ENCODE peak calls at places on chromosomes 13 and 19, in six cellular contexts. Q is fibroblast of lung, K is bronchial epithelial cell, U is PC-9, W is mammary epithelial cell, M is ovary. T is an unnamed sample.
A peak's percentile ranks its signal among the peaks of the same experiment; 100 is the strongest.

GRCh38 chr19:51810228-51810627 is 15.3 kb downstream of the FPR3 start:
- DNase-seq in Q (no peak), K (no peak), U (no peak), W (no peak), M (no peak), T (peak; percentile 3)

GRCh38 chr19:10116085-10116865 is 3.4 kb downstream of the EIF3G start:
- DNase-seq in Q (no peak), K (no peak), U (peak; percentile 25), W (no peak), M (no peak), T (no peak)

GRCh38 chr13:113879506-113880360 is 15.9 kb upstream of the GAS6 start:
- DNase-seq in Q (no peak), K (no peak), U (no peak), W (no peak), M (no peak), T (no peak)

GRCh38 chr13:105410602-105411001 is 1124.9 kb downstream of the EFNB2 start:
- DNase-seq in Q (peak; percentile 34), K (peak; percentile 8), U (no peak), W (peak; percentile 53), M (peak; percentile 40), T (peak; percentile 52)

GRCh38 chr13:39810091-39810877 is 154.8 kb downstream of the COG6 start:
- DNase-seq in Q (no peak), K (peak; percentile 22), U (no peak), W (peak; percentile 32), M (no peak), T (no peak)

GRCh38 chr13:52615817-52616216 is 26.4 kb upstream of the HNRNPA1L2 start:
- DNase-seq in Q (no peak), K (no peak), U (no peak), W (no peak), M (no peak), T (no peak)

GRCh38 chr19:5268801-5269200 is 71.8 kb downstream of the PTPRS start:
- DNase-seq in Q (no peak), K (no peak), U (no peak), W (no peak), M (no peak), T (no peak)

GRCh38 chr19:31784631-31785237 is 435.5 kb upstream of the TSHZ3 start:
- DNase-seq in Q (peak; percentile 1), K (no peak), U (no peak), W (no peak), M (peak; percentile 53), T (no peak)

GRCh38 chr19:11041966-11042627 is 47.2 kb upstream of the LDLR start:
- DNase-seq in Q (no peak), K (peak; percentile 73), U (peak; percentile 90), W (no peak), M (no peak), T (no peak)

GRCh38 chr19:1944916-1945561 is 4.1 kb downstream of the CSNK1G2 start:
- DNase-seq in Q (no peak), K (no peak), U (no peak), W (no peak), M (no peak), T (no peak)

GRCh38 chr19:5880604-5881078 is 10.3 kb upstream of the FUT5 start:
- DNase-seq in Q (peak; percentile 66), K (peak; percentile 48), U (no peak), W (peak; percentile 19), M (peak; percentile 67), T (no peak)

GRCh38 chr13:106369858-106370257 is 165.6 kb downstream of the EFNB2 start:
- DNase-seq in Q (no peak), K (no peak), U (no peak), W (no peak), M (no peak), T (no peak)

GRCh38 chr13:80038371-80038770 is 302.6 kb downstream of the SPRY2 start:
- DNase-seq in Q (no peak), K (no peak), U (no peak), W (no peak), M (no peak), T (no peak)

GRCh38 chr19:52086481-52086880 is 9.1 kb downstream of the ZNF841 start:
- DNase-seq in Q (peak; percentile 70), K (peak; percentile 79), U (no peak), W (peak; percentile 46), M (no peak), T (no peak)

GRCh38 chr13:85009447-85009846 is 789.8 kb downstream of the SLITRK6 start:
- DNase-seq in Q (peak; percentile 21), K (no peak), U (no peak), W (no peak), M (no peak), T (no peak)

GRCh38 chr19:41553804-41554203 is 22.2 kb upstream of the CEACAM21 start:
- DNase-seq in Q (no peak), K (no peak), U (no peak), W (no peak), M (no peak), T (no peak)

GRCh38 chr19:41552558-41552957 is 23.4 kb upstream of the CEACAM21 start:
- DNase-seq in Q (no peak), K (no peak), U (no peak), W (no peak), M (no peak), T (no peak)

GRCh38 chr19:41548954-41549688 is 26.8 kb upstream of the CEACAM21 start:
- DNase-seq in Q (no peak), K (no peak), U (no peak), W (no peak), M (no peak), T (peak; percentile 58)

GRCh38 chr19:41551212-41551610 is 24.8 kb upstream of the CEACAM21 start:
- DNase-seq in Q (no peak), K (no peak), U (no peak), W (no peak), M (no peak), T (no peak)

DNA sequence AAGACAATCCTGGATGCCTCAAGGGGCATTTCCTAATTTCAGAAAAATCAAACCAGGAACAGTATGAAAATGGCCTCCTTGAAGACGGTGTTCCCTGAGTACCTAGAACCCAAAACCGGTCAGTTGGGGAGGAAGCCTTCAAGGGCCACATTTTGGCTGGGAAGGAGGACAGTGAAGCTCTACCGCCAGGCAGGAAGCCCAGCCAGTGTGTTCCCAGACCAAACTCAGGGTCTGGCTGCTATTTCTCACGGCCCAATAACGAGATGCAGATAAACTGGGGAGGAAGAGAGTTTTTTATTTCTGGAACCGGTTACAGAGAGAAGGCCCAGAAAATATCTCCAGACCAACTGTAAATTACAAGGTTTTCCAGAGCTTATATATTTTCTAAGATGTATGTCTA is 24.3 kb upstream of the CEACAM21 start:
- DNase-seq in Q (no peak), K (no peak), U (no peak), W (no peak), M (no peak), T (no peak)
- H3K4me3 ChIP-seq in Q (no peak overlapping the region), K (no peak overlapping the region), U (no peak overlapping the region), W (no peak overlapping the region), M (no peak overlapping the region), T (peak overlapping the region; percentile 46)

GRCh38 chr13:94712812-94713555 is 639 bp upstream of the SOX21 start:
- DNase-seq in Q (peak; percentile 59), K (no peak), U (no peak), W (peak; percentile 39), M (peak; percentile 50), T (no peak)

GRCh38 chr13:94712287-94712811 is at the start of gene SOX21:
- DNase-seq in Q (peak; percentile 39), K (no peak), U (no peak), W (peak; percentile 28), M (no peak), T (no peak)

GRCh38 chr13:94710081-94710809 is 2.1 kb downstream of the SOX21 start:
- DNase-seq in Q (no peak), K (no peak), U (no peak), W (no peak), M (no peak), T (no peak)

GRCh38 chr13:94710881-94711560 is 1.3 kb downstream of the SOX21 start:
- DNase-seq in Q (no peak), K (no peak), U (no peak), W (no peak), M (no peak), T (no peak)

DNA sequence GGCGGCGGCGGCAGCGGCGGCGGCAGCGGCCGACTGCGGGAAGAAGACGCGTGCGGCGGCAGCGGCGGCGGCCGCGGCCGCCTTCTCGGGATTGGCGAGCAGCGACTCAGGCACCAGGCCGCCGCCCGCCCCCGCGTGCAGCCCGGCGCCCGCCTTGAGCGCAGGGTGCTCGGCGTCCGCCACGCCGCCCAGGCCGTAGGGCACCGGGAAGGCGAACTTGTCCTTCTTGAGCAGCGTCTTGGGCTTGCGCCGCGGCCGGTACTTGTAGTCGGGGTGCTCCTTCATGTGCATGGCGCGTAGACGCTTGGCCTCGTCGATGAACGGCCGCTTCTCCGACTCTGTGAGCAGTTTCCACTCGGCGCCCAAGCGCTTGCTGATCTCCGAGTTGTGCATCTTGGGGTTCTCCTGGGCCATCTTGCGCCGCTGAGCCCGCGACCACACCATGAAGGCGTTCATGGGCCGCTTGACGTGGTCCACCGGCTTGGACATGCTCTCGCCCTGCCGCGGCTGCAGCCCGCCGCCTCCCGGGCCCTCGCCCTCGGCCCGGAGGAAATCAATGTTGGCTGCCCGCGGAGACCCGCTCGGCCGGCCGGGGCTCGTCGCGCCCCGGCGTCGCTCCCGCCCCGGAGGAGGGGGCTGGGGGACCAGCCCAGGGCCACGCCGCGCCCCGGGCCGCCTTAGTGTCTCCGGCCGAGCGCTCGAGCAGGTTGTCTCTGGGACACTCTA is 621 bp downstream of the SOX21 start:
- DNase-seq in Q (peak; percentile 37), K (no peak), U (no peak), W (peak; percentile 37), M (no peak), T (no peak)
- H3K27me3 ChIP-seq in Q (peaks cover 57% of the 10 kb centered on the region), K (peaks cover 10% of the 10 kb centered on the region), U (peaks cover 52% of the 10 kb centered on the region), W (peaks cover 57% of the 10 kb centered on the region), M (no peaks in the 10 kb centered on the region), T (peaks cover 31% of the 10 kb centered on the region)

GRCh38 chr13:19772306-19772705 is 10.4 kb downstream of the PSPC1 start:
- DNase-seq in Q (no peak), K (no peak), U (no peak), W (no peak), M (no peak), T (no peak)
- H3K4me3 ChIP-seq in Q (no peak overlapping the region), K (no peak overlapping the region), U (no peak overlapping the region), W (no peak overlapping the region), M (no peak overlapping the region), T (no peak overlapping the region)

GRCh38 chr13:112346899-112347229 is 29.3 kb upstream of the SPACA7 start:
- DNase-seq in Q (no peak), K (no peak), U (no peak), W (no peak), M (no peak), T (no peak)

GRCh38 chr13:112351825-112352224 is 24.3 kb upstream of the SPACA7 start:
- DNase-seq in Q (no peak), K (no peak), U (no peak), W (no peak), M (no peak), T (no peak)

GRCh38 chr13:112348642-112349345 is 27.4 kb upstream of the SPACA7 start:
- DNase-seq in Q (no peak), K (no peak), U (no peak), W (no peak), M (no peak), T (no peak)

GRCh38 chr13:112350300-112350699 is 25.9 kb upstream of the SPACA7 start:
- DNase-seq in Q (no peak), K (no peak), U (no peak), W (no peak), M (no peak), T (no peak)

DNA sequence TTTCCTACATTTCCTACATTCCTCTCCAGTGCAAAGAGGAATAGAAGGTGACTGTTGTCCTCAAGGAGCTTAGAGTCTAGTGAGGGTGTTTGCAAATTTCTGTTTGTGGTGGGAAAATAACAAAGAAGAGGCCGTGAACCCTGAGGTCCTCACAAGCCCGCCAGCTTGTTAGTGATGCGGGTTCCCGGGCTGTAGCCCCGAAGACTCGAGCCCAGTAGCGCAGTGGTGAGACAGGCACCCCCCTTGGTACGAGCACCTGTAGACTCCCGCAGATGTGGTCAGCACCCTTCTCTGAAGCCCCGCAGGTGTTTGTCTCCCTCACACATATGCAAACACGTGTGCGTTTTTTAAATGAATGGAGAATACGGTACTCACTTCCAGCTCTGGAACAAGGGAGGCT is 26.5 kb upstream of the SPACA7 start:
- DNase-seq in Q (no peak), K (no peak), U (no peak), W (no peak), M (no peak), T (no peak)
- H3K27me3 ChIP-seq in Q (no peaks in the 10 kb centered on the region), K (no peaks in the 10 kb centered on the region), U (peaks cover 100% of the 10 kb centered on the region), W (no peaks in the 10 kb centered on the region), M (no peaks in the 10 kb centered on the region), T (peaks cover 3% of the 10 kb centered on the region)